ENCODE peak calls at places on chromosomes 13 and 19, in eight cellular contexts. E is tibial artery, O is A549, G is iPS DF 6.9, P is cardiac muscle cell, C is tibial nerve, R is HCT116, Z is stomach. L is an unnamed sample.

GRCh38 chr19:45940515-45940805 is 25.9 kb upstream of the NANOS2 start:
- DNase-seq in E (no peak), O (no peak), G (no peak), P (no peak), C (no peak), R (no peak), Z (no peak), L (no peak)

GRCh38 chr13:20195846-20196245 is 3.1 kb upstream of the GJB2 start:
- DNase-seq in E (no peak), O (no peak), G (no peak), P (no peak), C (no peak), R (no peak), Z (no peak), L (no peak)

GRCh38 chr13:31056650-31057275 is 104.9 kb downstream of the HSPH1 start:
- DNase-seq in E (no peak), O (no peak), G (no peak), P (peak; percentile 58), C (no peak), R (no peak), Z (no peak), L (no peak)

GRCh38 chr19:51166846-51167490 is 24.9 kb downstream of the SIGLEC7 start:
- DNase-seq in E (no peak), O (no peak), G (no peak), P (no peak), C (peak; percentile 13), R (no peak), Z (no peak), L (no peak)

GRCh38 chr19:34324320-34324719 is 40.7 kb upstream of the GPI start:
- DNase-seq in E (no peak), O (no peak), G (no peak), P (no peak), C (no peak), R (no peak), Z (no peak), L (no peak)

GRCh38 chr13:92461831-92462230 is 764.8 kb upstream of the GPC6 start:
- DNase-seq in E (no peak), O (no peak), G (no peak), P (no peak), C (no peak), R (no peak), Z (no peak), L (no peak)

GRCh38 chr19:4013886-4014540 is 6.5 kb downstream of the PIAS4 start:
- DNase-seq in E (no peak), O (no peak), G (no peak), P (no peak), C (no peak), R (no peak), Z (no peak), L (no peak)

GRCh38 chr13:76948139-76948538 is at the start of gene ACOD1:
- DNase-seq in E (no peak), O (no peak), G (no peak), P (no peak), C (no peak), R (no peak), Z (no peak), L (no peak)

GRCh38 chr13:67048793-67049150 is 181.4 kb downstream of the PCDH9 start:
- DNase-seq in E (no peak), O (no peak), G (no peak), P (peak; percentile 89), C (no peak), R (no peak), Z (no peak), L (no peak)

GRCh38 chr13:52164989-52165388 is 5.6 kb upstream of the NEK3 start:
- DNase-seq in E (no peak), O (no peak), G (no peak), P (no peak), C (no peak), R (no peak), Z (no peak), L (no peak)

GRCh38 chr13:52162279-52163101 is 3.1 kb upstream of the NEK3 start:
- DNase-seq in E (no peak), O (no peak), G (no peak), P (peak; percentile 72), C (no peak), R (peak; percentile 35), Z (no peak), L (no peak)

GRCh38 chr13:52161193-52161646 is 1.8 kb upstream of the NEK3 start:
- DNase-seq in E (no peak), O (no peak), G (no peak), P (no peak), C (no peak), R (no peak), Z (no peak), L (no peak)

GRCh38 chr13:52169839-52170238 is 10.4 kb upstream of the NEK3 start:
- DNase-seq in E (no peak), O (no peak), G (no peak), P (no peak), C (no peak), R (no peak), Z (no peak), L (no peak)

DNA sequence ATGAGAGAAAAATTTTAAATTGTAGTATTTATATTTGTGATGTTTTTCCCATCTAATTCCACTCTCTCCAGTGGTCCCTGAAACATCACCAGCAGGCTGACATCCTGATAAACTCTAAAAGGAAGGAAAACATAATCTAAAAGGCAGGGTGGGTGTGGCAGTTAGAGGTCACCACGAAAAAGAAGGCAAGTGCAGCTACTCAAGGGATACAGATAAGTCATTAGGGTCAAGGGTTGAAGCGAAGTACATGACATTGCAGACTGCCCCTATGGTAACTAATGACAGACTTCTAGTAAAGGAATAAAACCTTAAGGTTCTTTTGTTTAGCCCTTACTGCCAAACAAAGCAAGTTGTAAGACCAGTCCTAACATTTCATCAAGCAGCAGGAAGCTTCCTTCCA is 6.0 kb upstream of the NEK3 start:
- DNase-seq in E (no peak), O (no peak), G (no peak), P (no peak), C (no peak), R (no peak), Z (no peak), L (no peak)
- H3K4me1 ChIP-seq in E (no peaks in the 10 kb centered on the region), O (no peaks in the 10 kb centered on the region), G (no peaks in the 10 kb centered on the region), P (peaks cover 10% of the 10 kb centered on the region), C (no peaks in the 10 kb centered on the region), R (peaks cover 19% of the 10 kb centered on the region), Z (peaks cover 5% of the 10 kb centered on the region), L (no peaks in the 10 kb centered on the region)

GRCh38 chr19:30428281-30428680 is 56.1 kb downstream of the ZNF536 start:
- DNase-seq in E (no peak), O (no peak), G (no peak), P (no peak), C (no peak), R (no peak), Z (no peak), L (no peak)
- H3K4me3 ChIP-seq in E (no peak overlapping the region), O (no peak overlapping the region), G (no peak overlapping the region), P (no peak overlapping the region), C (no peak overlapping the region), R (no peak overlapping the region), Z (no peak overlapping the region), L (no peak overlapping the region)

GRCh38 chr19:38709671-38710415 is 34.4 kb downstream of the CAPN12 start:
- DNase-seq in E (no peak), O (no peak), G (no peak), P (no peak), C (no peak), R (no peak), Z (no peak), L (no peak)

GRCh38 chr19:38709119-38709518 is 35.2 kb downstream of the CAPN12 start:
- DNase-seq in E (no peak), O (no peak), G (no peak), P (no peak), C (no peak), R (no peak), Z (no peak), L (no peak)

GRCh38 chr19:38707512-38708114 is 36.7 kb downstream of the CAPN12 start:
- DNase-seq in E (no peak), O (no peak), G (no peak), P (peak; percentile 61), C (no peak), R (no peak), Z (peak; percentile 94), L (no peak)

GRCh38 chr19:38706792-38707511 is 37.3 kb downstream of the CAPN12 start:
- DNase-seq in E (no peak), O (no peak), G (no peak), P (no peak), C (no peak), R (no peak), Z (no peak), L (no peak)

GRCh38 chr19:38708413-38709024 is 35.8 kb downstream of the CAPN12 start:
- DNase-seq in E (no peak), O (no peak), G (no peak), P (no peak), C (no peak), R (no peak), Z (no peak), L (no peak)
- H3K4me1 ChIP-seq in E (peaks cover 92% of the 10 kb centered on the region), O (peaks cover 76% of the 10 kb centered on the region), G (no peaks in the 10 kb centered on the region), P (no peaks in the 10 kb centered on the region), C (peaks cover 7% of the 10 kb centered on the region), R (no peaks in the 10 kb centered on the region), Z (peaks cover 70% of the 10 kb centered on the region), L (no peaks in the 10 kb centered on the region)

GRCh38 chr19:41309225-41310030 is 544 bp upstream of the CCDC97 start:
- DNase-seq in E (no peak), O (no peak), G (no peak), P (no peak), C (no peak), R (no peak), Z (no peak), L (no peak)

GRCh38 chr19:41307090-41307875 is 2.7 kb upstream of the CCDC97 start:
- DNase-seq in E (no peak), O (no peak), G (no peak), P (no peak), C (no peak), R (no peak), Z (no peak), L (no peak)

GRCh38 chr19:41310031-41310831 is at the start of gene CCDC97:
- DNase-seq in E (peak; percentile 92), O (peak; percentile 94), G (no peak), P (peak; percentile 90), C (peak; percentile 76), R (peak; percentile 75), Z (peak; percentile 89), L (peak; percentile 93)

GRCh38 chr19:41307954-41308449 is 2.0 kb upstream of the CCDC97 start:
- DNase-seq in E (no peak), O (no peak), G (no peak), P (no peak), C (no peak), R (no peak), Z (no peak), L (no peak)

DNA sequence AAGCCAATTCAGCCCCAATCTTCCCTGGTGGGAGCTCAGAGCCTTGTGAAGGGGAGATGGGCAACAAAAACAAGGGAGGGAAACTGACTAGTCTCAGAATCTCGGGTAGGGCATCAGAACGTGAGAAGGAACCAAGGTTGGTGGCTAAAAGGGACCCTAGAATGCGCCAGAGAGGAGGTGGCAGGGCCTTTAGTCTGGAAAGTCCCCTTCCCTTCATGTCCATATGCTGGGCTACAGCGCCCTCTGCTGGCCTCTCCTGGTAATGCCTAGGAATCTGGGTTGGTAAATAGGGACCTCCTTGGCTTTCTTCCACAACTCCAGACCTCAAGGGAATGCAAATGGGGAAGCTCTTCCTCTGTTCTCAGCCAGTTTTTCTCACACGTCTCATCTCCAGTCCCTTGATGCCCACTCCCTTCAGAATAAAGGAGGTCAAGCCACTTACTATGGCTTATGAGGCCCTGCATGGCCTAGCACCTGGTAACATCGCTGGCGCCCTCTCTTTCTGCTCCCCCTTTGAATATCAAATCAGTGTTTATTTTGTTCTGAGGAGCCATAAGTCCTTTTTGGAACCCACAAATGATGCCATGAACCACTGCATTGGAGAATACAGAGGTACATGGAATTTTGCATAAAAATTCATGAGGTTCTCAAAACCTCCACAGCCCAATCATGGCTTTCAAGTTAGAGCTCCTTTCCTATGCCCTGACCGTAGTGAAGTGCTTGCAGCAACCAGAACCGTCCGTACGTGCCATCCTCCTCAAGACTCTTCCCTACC is 1.3 kb upstream of the CCDC97 start:
- DNase-seq in E (peak; percentile 96), O (peak; percentile 94), G (peak; percentile 94), P (peak; percentile 94), C (peak; percentile 100), R (peak; percentile 73), Z (peak; percentile 98), L (peak; percentile 86)
- H3K4me3 ChIP-seq in E (peak overlapping the region; percentile 69), O (peak overlapping the region; percentile 57), G (no peak overlapping the region), P (no peak overlapping the region), C (peak overlapping the region; percentile 86), R (peak overlapping the region; percentile 79), Z (peak overlapping the region; percentile 65), L (peak overlapping the region; percentile 77)